ENCODE peak calls at places on chromosomes 1 and 21, in seven cellular contexts. One of them, this sample, is unnamed.
A peak's percentile ranks its signal among the peaks of the same experiment; 100 is the strongest.

GRCh38 chr21:44444286-44444931 is 10.9 kb upstream of the LRRC3 start:
- DNase-seq in IMR-90: no peak
- DNase-seq in M059J: no peak
- DNase-seq in CD4-positive, CD25-positive, alpha-beta regulatory T cell: no peak
- DNase-seq in EL: no peak
- DNase-seq in heart right ventricle: no peak
- DNase-seq in endothelial cell: peak; percentile 54
- DNase-seq in this sample: no peak

GRCh38 chr1:17494114-17494729 is 45.3 kb upstream of the ARHGEF10L start:
- DNase-seq in IMR-90: peak; percentile 69
- DNase-seq in M059J: peak; percentile 76
- DNase-seq in CD4-positive, CD25-positive, alpha-beta regulatory T cell: peak; percentile 18
- DNase-seq in EL: peak; percentile 82
- DNase-seq in heart right ventricle: peak; percentile 56
- DNase-seq in endothelial cell: peak; percentile 77
- DNase-seq in this sample: peak; percentile 22

GRCh38 chr1:153921803-153922075 is 1.0 kb downstream of the GATAD2B start:
- DNase-seq in IMR-90: no peak
- DNase-seq in M059J: no peak
- DNase-seq in CD4-positive, CD25-positive, alpha-beta regulatory T cell: no peak
- DNase-seq in EL: no peak
- DNase-seq in heart right ventricle: no peak
- DNase-seq in endothelial cell: no peak
- DNase-seq in this sample: no peak

GRCh38 chr1:208350815-208351214 is 106.6 kb upstream of the PLXNA2 start:
- DNase-seq in IMR-90: no peak
- DNase-seq in M059J: no peak
- DNase-seq in CD4-positive, CD25-positive, alpha-beta regulatory T cell: no peak
- DNase-seq in EL: no peak
- DNase-seq in heart right ventricle: no peak
- DNase-seq in endothelial cell: no peak
- DNase-seq in this sample: no peak

GRCh38 chr1:246814890-246815289 is 90.7 kb downstream of the SCCPDH start:
- DNase-seq in IMR-90: no peak
- DNase-seq in M059J: no peak
- DNase-seq in CD4-positive, CD25-positive, alpha-beta regulatory T cell: no peak
- DNase-seq in EL: no peak
- DNase-seq in heart right ventricle: no peak
- DNase-seq in endothelial cell: no peak
- DNase-seq in this sample: no peak

GRCh38 chr1:12040457-12041051 is 21.3 kb downstream of the MIIP start:
- DNase-seq in IMR-90: peak; percentile 95
- DNase-seq in M059J: peak; percentile 92
- DNase-seq in CD4-positive, CD25-positive, alpha-beta regulatory T cell: no peak
- DNase-seq in EL: peak; percentile 80
- DNase-seq in heart right ventricle: no peak
- DNase-seq in endothelial cell: no peak
- DNase-seq in this sample: no peak

GRCh38 chr1:227949341-227949921 is 1.7 kb upstream of the WNT9A start:
- DNase-seq in IMR-90: no peak
- DNase-seq in M059J: no peak
- DNase-seq in CD4-positive, CD25-positive, alpha-beta regulatory T cell: no peak
- DNase-seq in EL: no peak
- DNase-seq in heart right ventricle: no peak
- DNase-seq in endothelial cell: no peak
- DNase-seq in this sample: no peak

GRCh38 chr1:204241050-204241449 is 27.3 kb upstream of the GOLT1A start:
- DNase-seq in IMR-90: peak; percentile 6
- DNase-seq in M059J: no peak
- DNase-seq in CD4-positive, CD25-positive, alpha-beta regulatory T cell: no peak
- DNase-seq in EL: no peak
- DNase-seq in heart right ventricle: no peak
- DNase-seq in endothelial cell: no peak
- DNase-seq in this sample: no peak

GRCh38 chr1:24020470-24020869 is 40.3 kb upstream of the SRSF10 start:
- DNase-seq in IMR-90: no peak
- DNase-seq in M059J: no peak
- DNase-seq in CD4-positive, CD25-positive, alpha-beta regulatory T cell: no peak
- DNase-seq in EL: no peak
- DNase-seq in heart right ventricle: no peak
- DNase-seq in endothelial cell: no peak
- DNase-seq in this sample: no peak

GRCh38 chr1:58571616-58572015 is 5.4 kb downstream of the TACSTD2 start:
- DNase-seq in IMR-90: no peak
- DNase-seq in M059J: no peak
- DNase-seq in CD4-positive, CD25-positive, alpha-beta regulatory T cell: no peak
- DNase-seq in EL: no peak
- DNase-seq in heart right ventricle: no peak
- DNase-seq in endothelial cell: no peak
- DNase-seq in this sample: no peak

GRCh38 chr1:10973552-10973951 is 38.9 kb upstream of the TARDBP start:
- DNase-seq in IMR-90: no peak
- DNase-seq in M059J: peak; percentile 64
- DNase-seq in CD4-positive, CD25-positive, alpha-beta regulatory T cell: no peak
- DNase-seq in EL: peak; percentile 72
- DNase-seq in heart right ventricle: no peak
- DNase-seq in endothelial cell: no peak
- DNase-seq in this sample: no peak

GRCh38 chr1:204711103-204711946 is 25.8 kb upstream of the LRRN2 start:
- DNase-seq in IMR-90: no peak
- DNase-seq in M059J: no peak
- DNase-seq in CD4-positive, CD25-positive, alpha-beta regulatory T cell: no peak
- DNase-seq in EL: no peak
- DNase-seq in heart right ventricle: no peak
- DNase-seq in endothelial cell: no peak
- DNase-seq in this sample: no peak

GRCh38 chr21:15293251-15293650 is 228.5 kb upstream of the NRIP1 start:
- DNase-seq in IMR-90: peak; percentile 82
- DNase-seq in M059J: peak; percentile 79
- DNase-seq in CD4-positive, CD25-positive, alpha-beta regulatory T cell: no peak
- DNase-seq in EL: peak; percentile 95
- DNase-seq in heart right ventricle: no peak
- DNase-seq in endothelial cell: no peak
- DNase-seq in this sample: no peak

GRCh38 chr1:233614173-233614742 is 352 bp downstream of the KCNK1 start:
- DNase-seq in IMR-90: peak; percentile 19
- DNase-seq in M059J: peak; percentile 43
- DNase-seq in CD4-positive, CD25-positive, alpha-beta regulatory T cell: no peak
- DNase-seq in EL: peak; percentile 12
- DNase-seq in heart right ventricle: no peak
- DNase-seq in endothelial cell: peak; percentile 41
- DNase-seq in this sample: no peak

GRCh38 chr1:231019711-231020110 is 20.3 kb downstream of the FAM89A start:
- DNase-seq in IMR-90: no peak
- DNase-seq in M059J: no peak
- DNase-seq in CD4-positive, CD25-positive, alpha-beta regulatory T cell: no peak
- DNase-seq in EL: no peak
- DNase-seq in heart right ventricle: no peak
- DNase-seq in endothelial cell: no peak
- DNase-seq in this sample: no peak

GRCh38 chr1:243227596-243227995 is 27.5 kb downstream of the CEP170 start:
- DNase-seq in IMR-90: no peak
- DNase-seq in M059J: no peak
- DNase-seq in CD4-positive, CD25-positive, alpha-beta regulatory T cell: no peak
- DNase-seq in EL: no peak
- DNase-seq in heart right ventricle: no peak
- DNase-seq in endothelial cell: no peak
- DNase-seq in this sample: no peak

GRCh38 chr1:52739699-52740467 is 13.6 kb downstream of the ZYG11B start:
- DNase-seq in IMR-90: no peak
- DNase-seq in M059J: no peak
- DNase-seq in CD4-positive, CD25-positive, alpha-beta regulatory T cell: no peak
- DNase-seq in EL: no peak
- DNase-seq in heart right ventricle: no peak
- DNase-seq in endothelial cell: no peak
- DNase-seq in this sample: no peak

GRCh38 chr1:76023669-76024407 is 50.7 kb upstream of the ST6GALNAC3 start:
- DNase-seq in IMR-90: peak; percentile 11
- DNase-seq in M059J: peak; percentile 64
- DNase-seq in CD4-positive, CD25-positive, alpha-beta regulatory T cell: no peak
- DNase-seq in EL: no peak
- DNase-seq in heart right ventricle: no peak
- DNase-seq in endothelial cell: no peak
- DNase-seq in this sample: no peak

GRCh38 chr21:31456201-31456600 is 112.1 kb upstream of the TIAM1 start:
- DNase-seq in IMR-90: no peak
- DNase-seq in M059J: no peak
- DNase-seq in CD4-positive, CD25-positive, alpha-beta regulatory T cell: no peak
- DNase-seq in EL: no peak
- DNase-seq in heart right ventricle: no peak
- DNase-seq in endothelial cell: no peak
- DNase-seq in this sample: no peak

GRCh38 chr1:38005195-38006007 is at the start of gene FHL3:
- DNase-seq in IMR-90: peak; percentile 33
- DNase-seq in M059J: peak; percentile 53
- DNase-seq in CD4-positive, CD25-positive, alpha-beta regulatory T cell: peak; percentile 68
- DNase-seq in EL: peak; percentile 63
- DNase-seq in heart right ventricle: peak; percentile 76
- DNase-seq in endothelial cell: peak; percentile 70
- DNase-seq in this sample: no peak

GRCh38 chr1:36096500-36097412 is 8.1 kb downstream of the ADPRS start:
- DNase-seq in IMR-90: peak; percentile 5
- DNase-seq in M059J: peak; percentile 46
- DNase-seq in CD4-positive, CD25-positive, alpha-beta regulatory T cell: no peak
- DNase-seq in EL: peak; percentile 40
- DNase-seq in heart right ventricle: no peak
- DNase-seq in endothelial cell: no peak
- DNase-seq in this sample: no peak

GRCh38 chr1:18941221-18942141 is 15.0 kb downstream of the IFFO2 start:
- DNase-seq in IMR-90: peak; percentile 97
- DNase-seq in M059J: peak; percentile 88
- DNase-seq in CD4-positive, CD25-positive, alpha-beta regulatory T cell: no peak
- DNase-seq in EL: no peak
- DNase-seq in heart right ventricle: peak; percentile 56
- DNase-seq in endothelial cell: no peak
- DNase-seq in this sample: peak; percentile 90

GRCh38 chr1:21795075-21795474 is 12.1 kb upstream of the USP48 start:
- DNase-seq in IMR-90: no peak
- DNase-seq in M059J: no peak
- DNase-seq in CD4-positive, CD25-positive, alpha-beta regulatory T cell: no peak
- DNase-seq in EL: no peak
- DNase-seq in heart right ventricle: no peak
- DNase-seq in endothelial cell: no peak
- DNase-seq in this sample: no peak

GRCh38 chr1:15410223-15410883 is 665 bp downstream of the EFHD2 start:
- DNase-seq in IMR-90: no peak
- DNase-seq in M059J: no peak
- DNase-seq in CD4-positive, CD25-positive, alpha-beta regulatory T cell: no peak
- DNase-seq in EL: no peak
- DNase-seq in heart right ventricle: no peak
- DNase-seq in endothelial cell: no peak
- DNase-seq in this sample: no peak

GRCh38 chr1:107936498-107937481 is 28.2 kb downstream of the VAV3 start:
- DNase-seq in IMR-90: peak; percentile 62
- DNase-seq in M059J: peak; percentile 98
- DNase-seq in CD4-positive, CD25-positive, alpha-beta regulatory T cell: peak; percentile 32
- DNase-seq in EL: peak; percentile 84
- DNase-seq in heart right ventricle: peak; percentile 51
- DNase-seq in endothelial cell: no peak
- DNase-seq in this sample: no peak

GRCh38 chr1:201295861-201296260 is 12.6 kb downstream of the PKP1 start:
- DNase-seq in IMR-90: peak; percentile 58
- DNase-seq in M059J: peak; percentile 78
- DNase-seq in CD4-positive, CD25-positive, alpha-beta regulatory T cell: no peak
- DNase-seq in EL: peak; percentile 81
- DNase-seq in heart right ventricle: no peak
- DNase-seq in endothelial cell: no peak
- DNase-seq in this sample: no peak

GRCh38 chr1:43376723-43377235 is 9.0 kb upstream of the ELOVL1 start:
- DNase-seq in IMR-90: no peak
- DNase-seq in M059J: no peak
- DNase-seq in CD4-positive, CD25-positive, alpha-beta regulatory T cell: no peak
- DNase-seq in EL: no peak
- DNase-seq in heart right ventricle: no peak
- DNase-seq in endothelial cell: no peak
- DNase-seq in this sample: no peak

GRCh38 chr1:204647114-204647804 is 38.3 kb downstream of the LRRN2 start:
- DNase-seq in IMR-90: peak; percentile 70
- DNase-seq in M059J: peak; percentile 83
- DNase-seq in CD4-positive, CD25-positive, alpha-beta regulatory T cell: no peak
- DNase-seq in EL: peak; percentile 69
- DNase-seq in heart right ventricle: peak; percentile 29
- DNase-seq in endothelial cell: peak; percentile 66
- DNase-seq in this sample: no peak

GRCh38 chr1:21752186-21752585 is 30.8 kb downstream of the USP48 start:
- DNase-seq in IMR-90: peak; percentile 44
- DNase-seq in M059J: peak; percentile 38
- DNase-seq in CD4-positive, CD25-positive, alpha-beta regulatory T cell: no peak
- DNase-seq in EL: no peak
- DNase-seq in heart right ventricle: no peak
- DNase-seq in endothelial cell: no peak
- DNase-seq in this sample: no peak

GRCh38 chr1:36161656-36162531 is 5.9 kb downstream of the MAP7D1 start:
- DNase-seq in IMR-90: no peak
- DNase-seq in M059J: peak; percentile 69
- DNase-seq in CD4-positive, CD25-positive, alpha-beta regulatory T cell: peak; percentile 25
- DNase-seq in EL: peak; percentile 49
- DNase-seq in heart right ventricle: no peak
- DNase-seq in endothelial cell: no peak
- DNase-seq in this sample: peak; percentile 20

GRCh38 chr1:93980320-93980744 is 71.1 kb upstream of the GCLM start:
- DNase-seq in IMR-90: no peak
- DNase-seq in M059J: no peak
- DNase-seq in CD4-positive, CD25-positive, alpha-beta regulatory T cell: no peak
- DNase-seq in EL: no peak
- DNase-seq in heart right ventricle: no peak
- DNase-seq in endothelial cell: peak; percentile 42
- DNase-seq in this sample: no peak

GRCh38 chr1:231465051-231465450 is 43.0 kb upstream of the EGLN1 start:
- DNase-seq in IMR-90: no peak
- DNase-seq in M059J: no peak
- DNase-seq in CD4-positive, CD25-positive, alpha-beta regulatory T cell: no peak
- DNase-seq in EL: no peak
- DNase-seq in heart right ventricle: no peak
- DNase-seq in endothelial cell: no peak
- DNase-seq in this sample: no peak

GRCh38 chr1:225845633-225846259 is 35.8 kb downstream of the EPHX1 start:
- DNase-seq in IMR-90: peak; percentile 75
- DNase-seq in M059J: peak; percentile 76
- DNase-seq in CD4-positive, CD25-positive, alpha-beta regulatory T cell: no peak
- DNase-seq in EL: peak; percentile 68
- DNase-seq in heart right ventricle: peak; percentile 81
- DNase-seq in endothelial cell: peak; percentile 77
- DNase-seq in this sample: peak; percentile 56

GRCh38 chr1:32963746-32964460 is 706 bp downstream of the RNF19B start:
- DNase-seq in IMR-90: peak; percentile 33
- DNase-seq in M059J: peak; percentile 79
- DNase-seq in CD4-positive, CD25-positive, alpha-beta regulatory T cell: peak; percentile 46
- DNase-seq in EL: peak; percentile 70
- DNase-seq in heart right ventricle: peak; percentile 53
- DNase-seq in endothelial cell: peak; percentile 57
- DNase-seq in this sample: peak; percentile 9

GRCh38 chr1:94798054-94798453 is 22.1 kb upstream of the SLC44A3 start:
- DNase-seq in IMR-90: no peak
- DNase-seq in M059J: no peak
- DNase-seq in CD4-positive, CD25-positive, alpha-beta regulatory T cell: no peak
- DNase-seq in EL: no peak
- DNase-seq in heart right ventricle: no peak
- DNase-seq in endothelial cell: no peak
- DNase-seq in this sample: no peak

GRCh38 chr1:204130989-204131892 is 20.6 kb downstream of the ETNK2 start:
- DNase-seq in IMR-90: peak; percentile 89
- DNase-seq in M059J: peak; percentile 99
- DNase-seq in CD4-positive, CD25-positive, alpha-beta regulatory T cell: no peak
- DNase-seq in EL: peak; percentile 96
- DNase-seq in heart right ventricle: no peak
- DNase-seq in endothelial cell: no peak
- DNase-seq in this sample: no peak

GRCh38 chr1:6258675-6259074 is 2.2 kb downstream of the GPR153 start:
- DNase-seq in IMR-90: no peak
- DNase-seq in M059J: no peak
- DNase-seq in CD4-positive, CD25-positive, alpha-beta regulatory T cell: no peak
- DNase-seq in EL: no peak
- DNase-seq in heart right ventricle: no peak
- DNase-seq in endothelial cell: no peak
- DNase-seq in this sample: no peak

GRCh38 chr1:20538760-20539551 is 13.4 kb upstream of the FAM43B start:
- DNase-seq in IMR-90: no peak
- DNase-seq in M059J: peak; percentile 62
- DNase-seq in CD4-positive, CD25-positive, alpha-beta regulatory T cell: no peak
- DNase-seq in EL: no peak
- DNase-seq in heart right ventricle: no peak
- DNase-seq in endothelial cell: no peak
- DNase-seq in this sample: no peak

This sample was measured in nucleus accumbens.